ENCODE peak calls at places on chromosomes 2 and 18, in nine cellular contexts. M, D, W, X, C, R, Q, T and U are unnamed samples.

GRCh38 chr2:27372937-27373336 is 2.5 kb downstream of the SNX17 start:
- DNase-seq in W (no peak), T (no peak), D (no peak), M (no peak), C (no peak), Q (no peak), R (no peak), X (no peak), U (no peak)

GRCh38 chr2:59726226-59726800 is 827.1 kb downstream of the BCL11A start:
- DNase-seq in C (no peak), Q (no peak), R (no peak), M (no peak), D (no peak), W (no peak), X (no peak), T (no peak), U (no peak)

GRCh38 chr2:209633911-209634310 is 137.7 kb upstream of the UNC80 start:
- DNase-seq in Q (no peak), D (no peak), R (no peak), T (no peak), C (no peak), W (no peak), M (no peak), X (no peak), U (no peak)

GRCh38 chr18:59725177-59725576 is 28.0 kb upstream of the CCBE1 start:
- DNase-seq in R (no peak), X (peak; percentile 42), Q (no peak), M (no peak), T (no peak), W (no peak), C (no peak), D (no peak), U (no peak)

GRCh38 chr2:219506802-219507554 is 7.3 kb upstream of the ASIC4 start:
- DNase-seq in W (no peak), D (no peak), X (no peak), C (no peak), R (no peak), T (no peak), Q (no peak), M (no peak), U (no peak)

GRCh38 chr2:147297820-147298219 is 547.0 kb upstream of the ACVR2A start:
- DNase-seq in Q (no peak), X (no peak), R (no peak), T (no peak), M (peak; percentile 5), W (no peak), D (no peak), C (no peak), U (peak; percentile 32)

GRCh38 chr2:218028562-218029348 is 26.0 kb upstream of the TNS1 start:
- DNase-seq in T (no peak), C (no peak), Q (peak; percentile 67), W (no peak), X (no peak), M (no peak), D (no peak), R (peak; percentile 13), U (peak; percentile 5)

GRCh38 chr2:54687595-54688152 is 35.8 kb upstream of the EML6 start:
- DNase-seq in M (no peak), W (no peak), Q (no peak), X (no peak), R (no peak), C (no peak), T (no peak), D (no peak), U (no peak)

GRCh38 chr2:111178730-111179405 is 58.2 kb downstream of the BCL2L11 start:
- DNase-seq in Q (peak; percentile 67), D (peak; percentile 66), R (no peak), T (peak; percentile 12), C (no peak), W (no peak), X (peak; percentile 30), M (no peak), U (no peak)

GRCh38 chr18:36662000-36662399 is 166.8 kb downstream of the TPGS2 start:
- DNase-seq in M (no peak), R (peak; percentile 42), Q (no peak), W (no peak), X (no peak), C (no peak), T (peak; percentile 6), D (peak; percentile 21), U (no peak)

GRCh38 chr2:56753182-56753581 is 569.4 kb downstream of the CCDC85A start:
- DNase-seq in X (no peak), M (no peak), W (no peak), R (no peak), C (no peak), D (no peak), Q (no peak), T (no peak), U (no peak)

DNA sequence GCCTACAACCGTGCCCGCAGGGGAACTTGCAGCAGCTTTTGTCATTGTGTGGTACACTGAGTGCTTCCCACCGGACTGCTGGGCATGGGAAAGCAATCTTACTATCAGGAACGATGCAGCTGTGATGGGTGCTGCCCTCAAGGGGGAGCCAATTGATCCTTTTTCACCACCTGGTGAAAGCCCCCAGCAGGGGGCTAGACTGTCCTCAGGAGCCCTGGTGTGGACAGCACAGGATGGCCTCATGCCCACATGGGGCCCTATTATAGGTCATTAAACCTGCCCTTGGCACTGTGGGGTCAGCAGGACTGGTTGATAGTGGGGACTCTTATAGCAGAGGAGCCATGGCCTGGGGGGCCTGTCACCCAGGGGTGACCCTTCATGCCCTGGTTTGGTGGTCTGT is 172.2 kb downstream of the GLI2 start:
- DNase-seq in Q (no peak), T (no peak), X (no peak), W (no peak), M (no peak), C (no peak), R (no peak), D (no peak), U (no peak)
- TF ChIP-seq CTCF in Q (no peak), T (peak; percentile 16), X (peak; percentile 11), W (no peak), M (no peak), C (no peak), R (no peak), D (no peak), U (no peak)

GRCh38 chr18:31206787-31207381 is 44.2 kb upstream of the DSC1 start:
- DNase-seq in X (peak; percentile 73), Q (no peak), T (peak; percentile 92), C (peak; percentile 87), R (peak; percentile 97), D (peak; percentile 82), W (peak; percentile 69), M (no peak), U (peak; percentile 55)
- TF ChIP-seq CTCF in X (no peak), Q (no peak), T (peak; percentile 32), C (peak; percentile 46), R (peak; percentile 45), D (peak; percentile 20), W (peak; percentile 32), M (no peak), U (no peak)

DNA sequence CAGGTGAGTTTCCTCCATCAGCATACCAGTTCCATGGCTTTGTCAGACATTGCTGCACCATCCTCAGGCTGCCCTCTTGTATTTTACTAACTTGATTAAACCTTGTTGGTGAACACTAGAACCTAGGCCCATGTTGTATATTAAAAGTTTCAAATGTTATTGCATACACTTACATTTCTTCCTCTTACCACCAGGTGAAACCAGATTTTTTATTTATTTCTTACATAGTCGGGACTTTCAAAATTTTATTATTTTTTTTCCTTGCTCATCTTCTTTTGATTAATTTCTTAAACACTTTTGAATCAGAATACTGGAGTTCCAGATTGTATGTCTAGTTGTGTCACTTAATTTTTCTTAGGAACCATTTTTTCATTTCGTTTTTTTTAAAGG is 5.9 kb downstream of the CERS6 start:
- DNase-seq in R (no peak), D (no peak), W (no peak), T (no peak), M (no peak), Q (no peak), X (no peak), C (no peak), U (no peak)
- TF ChIP-seq CTCF in R (no peak), D (no peak), W (no peak), T (no peak), M (no peak), Q (no peak), X (no peak), C (no peak), U (no peak)

DNA sequence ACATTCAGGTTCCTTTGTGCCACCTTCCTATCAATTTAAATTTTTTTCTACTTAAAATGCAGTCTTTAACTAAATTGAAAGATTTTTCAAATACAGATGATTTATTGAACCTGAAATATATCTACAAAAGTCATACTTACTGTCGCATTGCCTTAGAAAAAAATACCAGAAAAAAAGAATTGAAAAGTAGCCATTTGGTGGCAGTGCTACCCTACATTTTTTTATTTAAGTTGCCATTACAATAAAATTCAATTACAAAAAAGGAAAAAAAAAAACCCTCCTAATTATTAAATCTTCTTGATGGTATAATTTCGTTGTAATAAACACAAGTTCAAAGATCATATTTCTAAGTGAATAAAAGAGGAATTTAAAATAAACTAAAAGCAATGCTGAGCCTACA is 43.4 kb downstream of the DSC3 start:
- DNase-seq in R (no peak), W (no peak), D (no peak), C (no peak), X (no peak), Q (no peak), M (no peak), T (no peak), U (no peak)
- TF ChIP-seq CTCF in R (no peak), W (no peak), D (peak; percentile 34), C (peak; percentile 39), X (no peak), Q (no peak), M (peak; percentile 10), T (no peak), U (peak; percentile 20)

DNA sequence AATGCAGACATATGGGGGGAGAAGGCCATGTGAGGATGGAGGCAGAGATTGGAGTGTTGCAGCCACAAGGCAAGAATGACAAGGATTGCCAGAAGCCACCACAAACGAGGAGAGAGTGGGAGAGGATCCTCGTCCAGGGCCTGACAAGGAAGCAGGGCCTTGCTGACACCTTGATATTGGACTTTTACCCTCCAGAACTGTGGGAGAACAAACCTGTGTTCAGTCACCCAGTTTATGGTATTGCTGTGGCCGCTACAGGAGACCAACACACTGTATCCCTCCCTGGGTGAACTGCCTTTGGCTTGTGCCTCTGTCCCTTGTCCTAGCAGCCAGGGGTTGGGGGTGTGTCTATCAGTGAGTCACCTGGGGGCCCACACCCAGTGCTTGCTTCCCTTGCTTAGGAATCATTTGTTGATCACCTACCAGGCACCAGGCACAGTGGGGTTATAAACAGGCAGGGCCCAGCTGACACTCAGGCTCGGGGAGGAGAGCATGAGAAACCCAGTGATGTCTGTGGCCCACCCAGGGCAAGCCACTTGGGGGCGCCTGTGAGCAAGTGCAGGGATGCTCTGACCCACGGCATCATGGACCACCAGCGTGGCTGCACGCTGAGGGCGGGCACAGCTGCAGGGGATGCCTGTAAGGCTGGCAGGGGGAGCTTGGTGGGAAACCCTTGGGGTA is 17.2 kb downstream of the TMEM185B start:
- DNase-seq in C (no peak), D (peak; percentile 69), W (peak; percentile 62), M (no peak), T (peak; percentile 29), Q (no peak), R (peak; percentile 15), X (no peak), U (peak; percentile 62)
- TF ChIP-seq CTCF in C (peak; percentile 49), D (peak; percentile 25), W (peak; percentile 44), M (peak; percentile 19), T (no peak), Q (no peak), R (peak; percentile 6), X (no peak), U (peak; percentile 47)